ENCODE peak calls at places on chromosomes 1 and 21, in nine cellular contexts. One of them, this sample, is unnamed.

GRCh38 chr21:26366781-26367180 is 196.2 kb upstream of the APP start:
- DNase-seq in GM12878: no peak
- DNase-seq in K562: no peak
- DNase-seq in GM23338: no peak
- DNase-seq in HCT116: no peak
- DNase-seq in prostate gland: no peak
- DNase-seq in stomach: no peak
- DNase-seq in breast epithelium: no peak
- DNase-seq in H1: no peak
- DNase-seq in this sample: no peak

GRCh38 chr1:59972216-59972924 is 45.8 kb upstream of the CYP2J2 start:
- DNase-seq in GM12878: no peak
- DNase-seq in K562: no peak
- DNase-seq in GM23338: no peak
- DNase-seq in HCT116: no peak
- DNase-seq in prostate gland: no peak
- DNase-seq in stomach: no peak
- DNase-seq in breast epithelium: no peak
- DNase-seq in H1: no peak
- DNase-seq in this sample: no peak

GRCh38 chr21:15986277-15986676 is 256.5 kb downstream of the USP25 start:
- DNase-seq in GM12878: no peak
- DNase-seq in K562: no peak
- DNase-seq in GM23338: no peak
- DNase-seq in HCT116: no peak
- DNase-seq in prostate gland: no peak
- DNase-seq in stomach: no peak
- DNase-seq in breast epithelium: no peak
- DNase-seq in H1: no peak
- DNase-seq in this sample: no peak

GRCh38 chr1:63782982-63783381 is 9.2 kb downstream of the ROR1 start:
- DNase-seq in GM12878: no peak
- DNase-seq in K562: no peak
- DNase-seq in GM23338: peak
- DNase-seq in HCT116: no peak
- DNase-seq in prostate gland: no peak
- DNase-seq in stomach: no peak
- DNase-seq in breast epithelium: no peak
- DNase-seq in H1: peak
- DNase-seq in this sample: no peak

GRCh38 chr1:90133133-90133532 is 138.2 kb downstream of the ZNF326 start:
- DNase-seq in GM12878: no peak
- DNase-seq in K562: peak
- DNase-seq in GM23338: peak
- DNase-seq in HCT116: peak
- DNase-seq in prostate gland: no peak
- DNase-seq in stomach: no peak
- DNase-seq in breast epithelium: peak
- DNase-seq in H1: no peak
- DNase-seq in this sample: peak

GRCh38 chr1:43858324-43858723 is 75.3 kb upstream of the ARTN start:
- DNase-seq in GM12878: no peak
- DNase-seq in K562: no peak
- DNase-seq in GM23338: peak
- DNase-seq in HCT116: no peak
- DNase-seq in prostate gland: peak
- DNase-seq in stomach: peak
- DNase-seq in breast epithelium: peak
- DNase-seq in H1: no peak
- DNase-seq in this sample: peak

GRCh38 chr1:116942344-116942743 is 32.6 kb downstream of the PTGFRN start:
- DNase-seq in GM12878: no peak
- DNase-seq in K562: no peak
- DNase-seq in GM23338: no peak
- DNase-seq in HCT116: no peak
- DNase-seq in prostate gland: no peak
- DNase-seq in stomach: no peak
- DNase-seq in breast epithelium: no peak
- DNase-seq in H1: no peak
- DNase-seq in this sample: no peak

GRCh38 chr1:41741244-41741643 is 177.5 kb downstream of the HIVEP3 start:
- DNase-seq in GM12878: no peak
- DNase-seq in K562: no peak
- DNase-seq in GM23338: no peak
- DNase-seq in HCT116: no peak
- DNase-seq in prostate gland: no peak
- DNase-seq in stomach: no peak
- DNase-seq in breast epithelium: no peak
- DNase-seq in H1: no peak
- DNase-seq in this sample: no peak

GRCh38 chr1:47618222-47618720 is 180.4 kb downstream of the FOXD2 start:
- DNase-seq in GM12878: no peak
- DNase-seq in K562: no peak
- DNase-seq in GM23338: no peak
- DNase-seq in HCT116: no peak
- DNase-seq in prostate gland: no peak
- DNase-seq in stomach: no peak
- DNase-seq in breast epithelium: no peak
- DNase-seq in H1: no peak
- DNase-seq in this sample: no peak

GRCh38 chr1:38899560-38899959 is 18.2 kb upstream of the GJA9 start:
- DNase-seq in GM12878: no peak
- DNase-seq in K562: no peak
- DNase-seq in GM23338: no peak
- DNase-seq in HCT116: no peak
- DNase-seq in prostate gland: no peak
- DNase-seq in stomach: no peak
- DNase-seq in breast epithelium: no peak
- DNase-seq in H1: no peak
- DNase-seq in this sample: no peak

GRCh38 chr1:61005572-61006386 is 76.6 kb upstream of the NFIA start:
- DNase-seq in GM12878: no peak
- DNase-seq in K562: no peak
- DNase-seq in GM23338: peak
- DNase-seq in HCT116: no peak
- DNase-seq in prostate gland: no peak
- DNase-seq in stomach: no peak
- DNase-seq in breast epithelium: peak
- DNase-seq in H1: peak
- DNase-seq in this sample: no peak

GRCh38 chr21:28445081-28445830 is 547.4 kb downstream of the LTN1 start:
- DNase-seq in GM12878: no peak
- DNase-seq in K562: no peak
- DNase-seq in GM23338: no peak
- DNase-seq in HCT116: no peak
- DNase-seq in prostate gland: no peak
- DNase-seq in stomach: no peak
- DNase-seq in breast epithelium: no peak
- DNase-seq in H1: no peak
- DNase-seq in this sample: no peak

GRCh38 chr1:192225713-192226112 is 67.5 kb downstream of the RGS18 start:
- DNase-seq in GM12878: no peak
- DNase-seq in K562: no peak
- DNase-seq in GM23338: no peak
- DNase-seq in HCT116: no peak
- DNase-seq in prostate gland: no peak
- DNase-seq in stomach: no peak
- DNase-seq in breast epithelium: no peak
- DNase-seq in H1: no peak
- DNase-seq in this sample: peak

GRCh38 chr21:25701529-25701928 is 33.2 kb downstream of the ATP5PF start:
- DNase-seq in GM12878: no peak
- DNase-seq in K562: no peak
- DNase-seq in GM23338: no peak
- DNase-seq in HCT116: no peak
- DNase-seq in prostate gland: no peak
- DNase-seq in stomach: no peak
- DNase-seq in breast epithelium: no peak
- DNase-seq in H1: no peak
- DNase-seq in this sample: no peak

GRCh38 chr1:43005460-43006351 is 47.0 kb upstream of the SLC2A1 start:
- DNase-seq in GM12878: no peak
- DNase-seq in K562: peak
- DNase-seq in GM23338: peak
- DNase-seq in HCT116: no peak
- DNase-seq in prostate gland: no peak
- DNase-seq in stomach: no peak
- DNase-seq in breast epithelium: no peak
- DNase-seq in H1: no peak
- DNase-seq in this sample: no peak

GRCh38 chr1:910881-911721 is 12.6 kb upstream of the SAMD11 start:
- DNase-seq in GM12878: no peak
- DNase-seq in K562: peak
- DNase-seq in GM23338: no peak
- DNase-seq in HCT116: no peak
- DNase-seq in prostate gland: no peak
- DNase-seq in stomach: peak
- DNase-seq in breast epithelium: no peak
- DNase-seq in H1: no peak
- DNase-seq in this sample: no peak

GRCh38 chr21:42092805-42093590 is 21.9 kb downstream of the UMODL1 start:
- DNase-seq in GM12878: no peak
- DNase-seq in K562: no peak
- DNase-seq in GM23338: no peak
- DNase-seq in HCT116: no peak
- DNase-seq in prostate gland: no peak
- DNase-seq in stomach: no peak
- DNase-seq in breast epithelium: no peak
- DNase-seq in H1: no peak
- DNase-seq in this sample: no peak

GRCh38 chr1:29122662-29122986 is 1.1 kb downstream of the TMEM200B start:
- DNase-seq in GM12878: no peak
- DNase-seq in K562: no peak
- DNase-seq in GM23338: peak
- DNase-seq in HCT116: no peak
- DNase-seq in prostate gland: no peak
- DNase-seq in stomach: peak
- DNase-seq in breast epithelium: no peak
- DNase-seq in H1: no peak
- DNase-seq in this sample: no peak

GRCh38 chr1:212260557-212261342 is 24.5 kb upstream of the PPP2R5A start:
- DNase-seq in GM12878: no peak
- DNase-seq in K562: no peak
- DNase-seq in GM23338: no peak
- DNase-seq in HCT116: peak
- DNase-seq in prostate gland: no peak
- DNase-seq in stomach: no peak
- DNase-seq in breast epithelium: peak
- DNase-seq in H1: no peak
- DNase-seq in this sample: no peak

GRCh38 chr1:10530756-10531155 is 56.0 kb downstream of the PEX14 start:
- DNase-seq in GM12878: no peak
- DNase-seq in K562: no peak
- DNase-seq in GM23338: no peak
- DNase-seq in HCT116: no peak
- DNase-seq in prostate gland: no peak
- DNase-seq in stomach: no peak
- DNase-seq in breast epithelium: no peak
- DNase-seq in H1: no peak
- DNase-seq in this sample: no peak

GRCh38 chr1:182084487-182085316 is 23.2 kb upstream of the ZNF648 start:
- DNase-seq in GM12878: no peak
- DNase-seq in K562: peak
- DNase-seq in GM23338: peak
- DNase-seq in HCT116: peak
- DNase-seq in prostate gland: peak
- DNase-seq in stomach: peak
- DNase-seq in breast epithelium: peak
- DNase-seq in H1: peak
- DNase-seq in this sample: no peak
- TF ChIP-seq POLR2AphosphoS5 in GM12878: no peak
- TF ChIP-seq POLR2AphosphoS5 in K562: no peak
- TF ChIP-seq POLR2AphosphoS5 in GM23338: no peak
- TF ChIP-seq POLR2AphosphoS5 in HCT116: no peak
- TF ChIP-seq POLR2AphosphoS5 in prostate gland: peak
- TF ChIP-seq POLR2AphosphoS5 in stomach: peak
- TF ChIP-seq POLR2AphosphoS5 in breast epithelium: peak
- TF ChIP-seq POLR2AphosphoS5 in H1: no peak
- TF ChIP-seq POLR2AphosphoS5 in this sample: no peak

GRCh38 chr1:114677691-114678090 is 7.8 kb upstream of the DENND2C start:
- DNase-seq in GM12878: no peak
- DNase-seq in K562: no peak
- DNase-seq in GM23338: no peak
- DNase-seq in HCT116: no peak
- DNase-seq in prostate gland: no peak
- DNase-seq in stomach: no peak
- DNase-seq in breast epithelium: no peak
- DNase-seq in H1: no peak
- DNase-seq in this sample: peak
- H3K27ac ChIP-seq in GM12878: no peak
- H3K27ac ChIP-seq in K562: no peak
- H3K27ac ChIP-seq in GM23338: no peak
- H3K27ac ChIP-seq in HCT116: no peak
- H3K27ac ChIP-seq in prostate gland: no peak
- H3K27ac ChIP-seq in stomach: no peak
- H3K27ac ChIP-seq in breast epithelium: no peak
- H3K27ac ChIP-seq in H1: no peak
- H3K27ac ChIP-seq in this sample: peak

DNA sequence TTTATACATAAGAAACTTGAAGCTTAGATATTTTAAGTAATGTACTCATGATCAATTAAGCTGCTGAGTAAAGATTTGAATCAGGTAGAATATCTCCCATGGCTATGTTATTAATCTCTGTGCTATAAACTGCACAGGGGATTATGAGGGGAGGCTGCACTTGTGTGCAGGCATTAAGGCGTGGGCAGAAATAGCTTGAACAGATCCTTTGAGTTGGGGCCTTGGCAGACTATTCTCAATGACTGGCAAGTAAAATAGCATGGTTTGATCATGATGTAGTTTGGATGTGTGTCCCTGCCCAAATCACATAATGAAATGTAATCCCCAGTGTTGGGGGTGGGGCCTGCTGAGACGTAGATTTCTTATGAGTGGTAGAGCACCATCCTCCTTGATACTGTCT is 220.3 kb downstream of the PLPP3 start:
- DNase-seq in GM12878: no peak
- DNase-seq in K562: no peak
- DNase-seq in GM23338: no peak
- DNase-seq in HCT116: no peak
- DNase-seq in prostate gland: no peak
- DNase-seq in stomach: no peak
- DNase-seq in breast epithelium: no peak
- DNase-seq in H1: no peak
- DNase-seq in this sample: no peak
- TF ChIP-seq POLR2AphosphoS5 in GM12878: no peak
- TF ChIP-seq POLR2AphosphoS5 in K562: no peak
- TF ChIP-seq POLR2AphosphoS5 in GM23338: no peak
- TF ChIP-seq POLR2AphosphoS5 in HCT116: no peak
- TF ChIP-seq POLR2AphosphoS5 in prostate gland: no peak
- TF ChIP-seq POLR2AphosphoS5 in stomach: no peak
- TF ChIP-seq POLR2AphosphoS5 in breast epithelium: no peak
- TF ChIP-seq POLR2AphosphoS5 in H1: no peak
- TF ChIP-seq POLR2AphosphoS5 in this sample: no peak

DNA sequence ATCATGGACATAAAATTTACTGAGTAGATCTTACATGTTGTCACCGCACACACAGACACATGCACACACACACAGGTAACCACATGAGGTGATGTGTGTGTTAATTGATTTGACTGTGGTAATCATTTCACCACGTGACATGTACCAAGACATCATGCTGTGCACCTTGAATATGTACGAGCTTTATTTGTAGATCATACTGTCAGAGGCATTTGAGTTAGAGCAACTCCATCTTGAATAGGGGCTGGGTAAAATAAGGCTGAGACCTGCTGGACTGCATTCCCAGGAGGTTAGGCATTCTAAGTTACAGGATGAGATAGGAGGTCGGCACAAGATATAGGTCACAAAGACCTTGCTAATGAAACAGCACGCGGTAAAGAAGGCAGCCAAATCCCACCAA is 31.7 kb upstream of the TRIM17 start:
- DNase-seq in GM12878: no peak
- DNase-seq in K562: no peak
- DNase-seq in GM23338: no peak
- DNase-seq in HCT116: no peak
- DNase-seq in prostate gland: no peak
- DNase-seq in stomach: no peak
- DNase-seq in breast epithelium: no peak
- DNase-seq in H1: no peak
- DNase-seq in this sample: no peak
- H3K27ac ChIP-seq in GM12878: no peak
- H3K27ac ChIP-seq in K562: no peak
- H3K27ac ChIP-seq in GM23338: no peak
- H3K27ac ChIP-seq in HCT116: no peak
- H3K27ac ChIP-seq in prostate gland: no peak
- H3K27ac ChIP-seq in stomach: no peak
- H3K27ac ChIP-seq in breast epithelium: no peak
- H3K27ac ChIP-seq in H1: no peak
- H3K27ac ChIP-seq in this sample: no peak

This sample was measured in SK-N-MC.